ENCODE peak calls at places on chromosomes 5 and 9, in four cellular contexts. B, A, E and T are unnamed samples.

GRCh38 chr9:130239741-130240241 is 25.8 kb upstream of the HMCN2 start:
- DNase-seq in E (no peak), A (no peak), B (no peak), T (no peak)

GRCh38 chr9:127108182-127108876 is 14.1 kb downstream of the ANGPTL2 start:
- DNase-seq in B (no peak), E (no peak), A (no peak), T (no peak)

GRCh38 chr5:122780296-122780695 is 5.4 kb downstream of the SNX2 start:
- DNase-seq in E (no peak), B (no peak), A (no peak), T (no peak)

GRCh38 chr5:73391441-73391871 is 57.1 kb downstream of the FOXD1 start:
- DNase-seq in A (no peak), B (no peak), E (no peak), T (no peak)

GRCh38 chr5:106202035-106202434 is 1468.7 kb downstream of the EFNA5 start:
- DNase-seq in B (no peak), E (no peak), A (no peak), T (no peak)

GRCh38 chr9:111158375-111158774 is 120.1 kb upstream of the LPAR1 start:
- DNase-seq in E (no peak), A (no peak), B (no peak), T (no peak)

GRCh38 chr5:1374030-1374679 is 29.3 kb upstream of the CLPTM1L start:
- DNase-seq in A (no peak), E (no peak), B (no peak), T (no peak)

GRCh38 chr5:89342106-89342876 is 459.3 kb upstream of the MEF2C start:
- DNase-seq in A (no peak), E (no peak), B (no peak), T (no peak)

GRCh38 chr9:132161743-132162187 is at the start of gene NTNG2:
- DNase-seq in B (no peak), A (no peak), E (no peak), T (no peak)

GRCh38 chr9:112348257-112348992 is 15.0 kb upstream of the PTBP3 start:
- DNase-seq in B (peak), E (peak), A (peak), T (no peak)

GRCh38 chr9:135927195-135928013 is 20.1 kb upstream of the CAMSAP1 start:
- DNase-seq in A (no peak), B (no peak), E (no peak), T (no peak)

GRCh38 chr9:106956971-106957370 is 94.0 kb downstream of the ZNF462 start:
- DNase-seq in B (no peak), E (no peak), A (no peak), T (no peak)

GRCh38 chr9:129160712-129161533 is 17.1 kb downstream of the IER5L start:
- DNase-seq in A (no peak), B (peak), E (no peak), T (no peak)

GRCh38 chr5:134465856-134466240 is 54.2 kb upstream of the CDKN2AIPNL start:
- DNase-seq in B (peak), A (peak), E (peak), T (peak)

GRCh38 chr9:727767-728166 is 113.7 kb upstream of the DMRT1 start:
- DNase-seq in A (no peak), E (no peak), B (no peak), T (no peak)

GRCh38 chr9:125949247-125949646 is 202.1 kb downstream of the PBX3 start:
- DNase-seq in A (no peak), B (no peak), E (no peak), T (no peak)

GRCh38 chr5:154977409-154977808 is 36.1 kb upstream of the KIF4B start:
- DNase-seq in E (no peak), A (no peak), B (no peak), T (no peak)

DNA sequence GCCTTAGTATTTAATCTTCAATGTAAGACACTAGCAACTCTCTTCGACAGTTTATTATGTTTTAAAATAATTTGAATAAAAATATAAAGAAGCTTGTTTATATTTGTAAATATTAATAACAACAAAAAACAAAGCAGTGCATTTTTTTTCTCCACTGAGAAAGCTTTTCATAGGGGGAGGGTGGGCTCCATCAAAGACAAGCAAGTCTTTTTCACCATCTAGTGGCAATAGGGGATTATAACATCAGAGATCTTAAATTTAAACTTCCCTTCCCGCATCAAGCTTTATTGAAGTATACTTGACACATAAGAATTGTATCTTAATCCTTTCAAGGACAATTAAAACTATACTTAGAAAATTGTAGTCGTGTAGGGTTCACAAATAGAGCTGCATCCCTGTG is 9.3 kb upstream of the OR13F1 start:
- DNase-seq in A (no peak), B (no peak), E (no peak), T (no peak)
- TF ChIP-seq CTCF in A (no peak), B (no peak), E (no peak), T (no peak)

DNA sequence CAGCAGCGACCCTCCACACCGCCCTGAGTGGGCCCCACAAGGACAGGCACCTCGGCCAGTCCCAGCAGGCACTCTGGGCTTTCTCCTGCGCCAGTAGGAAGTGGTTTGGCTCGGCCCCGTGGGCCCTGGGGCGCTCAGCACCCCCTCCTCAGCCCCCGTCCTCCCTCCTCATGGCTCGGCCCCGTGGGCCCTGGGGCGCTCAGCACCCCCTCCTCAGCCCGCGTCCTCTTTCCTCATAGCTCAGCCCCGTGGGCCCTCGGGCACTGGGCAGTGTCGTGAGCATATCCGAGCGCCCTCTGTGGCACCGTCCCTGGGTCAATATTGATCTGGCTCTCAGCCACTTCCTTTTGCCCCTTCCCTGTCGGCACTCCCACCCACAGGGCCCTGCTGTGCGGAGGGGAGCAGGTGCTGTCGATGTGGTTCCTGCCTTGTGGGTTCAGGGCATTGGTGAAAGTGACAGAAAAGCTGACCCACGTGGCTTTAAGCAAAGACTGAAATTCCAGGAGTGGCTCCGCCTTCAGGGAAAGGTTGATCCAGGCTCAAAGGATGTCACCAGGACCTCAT is 5.5 kb upstream of the SCGB3A1 start:
- DNase-seq in A (no peak), E (peak), B (peak), T (no peak)
- TF ChIP-seq CTCF in A (no peak), E (no peak), B (no peak), T (no peak)

DNA sequence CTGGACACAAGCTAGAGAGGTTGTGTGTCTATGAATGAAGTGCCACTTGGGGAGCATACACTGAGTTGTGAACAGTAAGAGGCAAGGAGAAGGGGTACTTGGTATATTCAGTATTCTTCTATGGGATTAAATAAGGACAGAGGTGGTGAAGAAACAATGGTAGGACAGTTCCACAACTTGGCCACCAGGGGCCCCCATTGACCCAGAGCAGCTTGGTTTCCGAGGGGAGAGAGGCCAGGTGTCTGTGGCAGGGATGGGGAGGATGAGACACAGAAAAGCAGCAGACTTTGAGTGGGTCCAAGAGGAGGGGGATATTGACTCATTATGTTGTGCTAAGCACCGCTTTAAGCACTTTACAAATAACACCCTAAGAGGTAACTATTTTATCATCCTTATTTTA is 220.6 kb downstream of the MELK start:
- DNase-seq in E (no peak), B (no peak), A (no peak), T (no peak)
- TF ChIP-seq CTCF in E (no peak), B (no peak), A (no peak), T (peak)

GRCh38 chr5:41929035-41929434 is 4.0 kb downstream of the FBXO4 start:
- DNase-seq in B (no peak), E (no peak), A (no peak), T (no peak)
- TF ChIP-seq CTCF in B (no peak), E (no peak), A (no peak), T (no peak)

DNA sequence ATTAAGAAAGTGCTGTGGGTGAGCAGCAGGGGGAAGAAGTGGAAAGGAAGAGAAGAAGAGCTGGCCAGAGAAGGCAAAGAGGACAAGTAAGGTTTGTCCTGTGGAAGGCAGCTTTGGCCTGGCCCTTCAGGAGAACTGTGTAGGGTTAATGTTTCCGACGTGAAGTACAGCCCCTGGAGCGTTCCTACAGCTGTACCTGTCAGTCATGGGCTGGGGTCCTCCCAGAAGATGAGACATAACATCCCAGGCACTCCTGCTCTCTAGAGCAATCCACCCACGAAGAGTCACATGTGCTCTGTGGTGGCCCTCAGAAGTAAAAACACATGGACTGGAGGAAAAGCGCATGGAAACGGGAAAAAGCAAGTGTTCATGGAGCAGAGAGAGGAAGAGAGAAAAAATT is 237.4 kb downstream of the CAAP1 start:
- DNase-seq in E (no peak), A (no peak), B (no peak), T (no peak)
- TF ChIP-seq CTCF in E (no peak), A (no peak), B (no peak), T (no peak)

DNA sequence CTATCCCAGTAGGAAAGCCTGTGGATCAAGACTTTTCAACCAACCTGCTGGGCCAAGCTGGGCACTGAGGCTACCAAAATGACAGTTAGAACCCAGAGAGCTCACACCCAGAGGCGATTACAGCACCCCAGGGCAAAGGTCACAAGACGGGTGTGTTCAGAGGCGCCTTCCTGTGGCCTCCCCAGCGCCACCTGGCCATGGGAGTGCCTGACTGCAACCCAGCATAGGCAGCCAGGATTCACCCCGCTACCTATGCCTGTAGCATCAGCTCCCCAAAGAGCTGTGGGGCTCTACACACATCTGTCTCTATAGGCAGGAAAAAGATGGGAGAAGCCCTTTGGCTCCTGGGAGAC is 33.5 kb downstream of the PDGFRB start:
- DNase-seq in B (peak), E (peak), A (no peak), T (no peak)
- TF ChIP-seq CTCF in B (no peak), E (peak), A (no peak), T (no peak)

GRCh38 chr9:17219261-17219660 is 84.4 kb downstream of the CNTLN start:
- DNase-seq in E (no peak), B (no peak), A (no peak), T (no peak)

GRCh38 chr9:17216011-17216410 is 81.2 kb downstream of the CNTLN start:
- DNase-seq in A (no peak), B (no peak), E (no peak), T (no peak)
- TF ChIP-seq CTCF in A (no peak), B (no peak), E (no peak), T (no peak)